ENCODE peak calls at places on chromosomes 2 and 18, in five cellular contexts. Q, S, J, E and K are unnamed samples. For H3K36me3, the result is how much of the 10 kb centered on the place peaks cover.

GRCh38 chr2:8520791-8521344 is 161.0 kb upstream of the ID2 start:
- DNase-seq in Q (no peak), S (no peak), J (no peak), E (no peak), K (no peak)

GRCh38 chr2:39521876-39522517 is 84.9 kb upstream of the MAP4K3 start:
- DNase-seq in Q (no peak), S (no peak), J (no peak), E (no peak), K (no peak)

GRCh38 chr2:109356251-109357035 is 227.4 kb downstream of the SH3RF3 start:
- DNase-seq in Q (no peak), S (peak), J (no peak), E (no peak), K (no peak)

GRCh38 chr18:59694824-59695223 is 2.4 kb downstream of the CCBE1 start:
- DNase-seq in Q (no peak), S (no peak), J (no peak), E (no peak), K (no peak)

GRCh38 chr18:63336366-63337099 is 17.0 kb upstream of the BCL2 start:
- DNase-seq in Q (no peak), S (no peak), J (no peak), E (no peak), K (no peak)

GRCh38 chr18:76456018-76456750 is 38.9 kb downstream of the ZNF516 start:
- DNase-seq in Q (no peak), S (no peak), J (no peak), E (no peak), K (no peak)

GRCh38 chr18:9568186-9568585 is 46.2 kb downstream of the PPP4R1 start:
- DNase-seq in Q (no peak), S (no peak), J (no peak), E (no peak), K (no peak)

GRCh38 chr2:241777686-241778627 is 1.3 kb downstream of the GAL3ST2 start:
- DNase-seq in Q (no peak), S (peak), J (no peak), E (peak), K (no peak)

GRCh38 chr18:62045316-62045715 is 141.5 kb downstream of the PIGN start:
- DNase-seq in Q (no peak), S (no peak), J (no peak), E (no peak), K (no peak)

GRCh38 chr2:218834685-218835084 is 3.1 kb upstream of the PRKAG3 start:
- DNase-seq in Q (no peak), S (no peak), J (no peak), E (no peak), K (no peak)

GRCh38 chr2:127153691-127154158 is 46.8 kb upstream of the BIN1 start:
- DNase-seq in Q (no peak), S (no peak), J (no peak), E (no peak), K (no peak)

GRCh38 chr2:70003093-70003830 is 41.8 kb upstream of the ASPRV1 start:
- DNase-seq in Q (no peak), S (peak), J (no peak), E (no peak), K (no peak)

GRCh38 chr2:26273501-26273900 is 28.8 kb downstream of the HADHB start:
- DNase-seq in Q (no peak), S (no peak), J (no peak), E (no peak), K (no peak)

GRCh38 chr2:194765723-194766122 is 891.3 kb upstream of the SLC39A10 start:
- DNase-seq in Q (no peak), S (no peak), J (no peak), E (no peak), K (no peak)

GRCh38 chr2:152028182-152028862 is 70.5 kb downstream of the CACNB4 start:
- DNase-seq in Q (no peak), S (no peak), J (no peak), E (no peak), K (no peak)

GRCh38 chr18:41059126-41059415 is 896.0 kb upstream of the PIK3C3 start:
- DNase-seq in Q (no peak), S (no peak), J (no peak), E (no peak), K (no peak)

GRCh38 chr2:151560289-151560688 is 150.6 kb downstream of the RIF1 start:
- DNase-seq in Q (peak), S (no peak), J (no peak), E (no peak), K (no peak)

GRCh38 chr2:234355798-234356365 is 141.0 kb downstream of the ARL4C start:
- DNase-seq in Q (no peak), S (no peak), J (no peak), E (no peak), K (no peak)

GRCh38 chr2:159098815-159099455 is 130.5 kb downstream of the TANC1 start:
- DNase-seq in Q (no peak), S (no peak), J (no peak), E (no peak), K (no peak)

GRCh38 chr2:174003635-174004310 is 38.6 kb upstream of the SP3 start:
- DNase-seq in Q (no peak), S (no peak), J (no peak), E (no peak), K (no peak)

GRCh38 chr2:222939208-222939846 is 78.5 kb downstream of the ACSL3 start:
- DNase-seq in Q (peak), S (peak), J (peak), E (no peak), K (peak)

GRCh38 chr2:27735263-27735904 is 36.1 kb upstream of the MRPL33 start:
- DNase-seq in Q (peak), S (peak), J (peak), E (peak), K (peak)
- H3K4me3 ChIP-seq in Q (peak), S (peak), J (peak), E (peak), K (peak)

DNA sequence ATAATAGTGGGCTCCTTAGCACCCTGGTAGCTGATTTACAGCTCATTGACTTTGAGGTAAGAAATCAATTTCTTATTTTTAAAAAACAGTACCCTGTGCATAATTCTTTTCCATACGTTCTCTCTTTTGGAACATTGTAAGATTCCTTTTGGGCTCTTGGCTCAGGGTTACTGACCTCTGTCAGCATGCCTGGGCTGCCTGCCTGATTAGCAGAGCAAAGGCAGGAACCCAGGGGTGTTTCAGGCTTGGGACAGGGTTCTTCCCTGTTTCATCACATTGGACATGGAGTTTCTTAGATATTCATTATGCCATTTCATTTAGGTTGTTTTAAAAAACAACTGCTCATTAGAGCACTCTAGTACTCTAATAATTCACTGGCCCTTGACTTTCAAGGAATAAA is 73.8 kb upstream of the ITM2C start:
- DNase-seq in Q (no peak), S (no peak), J (no peak), E (no peak), K (no peak)
- H3K36me3 ChIP-seq in Q (under half), S (under half), J (half or more), E (under half), K (under half)

GRCh38 chr18:11984091-11984490 is 2.8 kb downstream of the IMPA2 start:
- DNase-seq in Q (no peak), S (peak), J (no peak), E (no peak), K (no peak)
- H3K4me3 ChIP-seq in Q (no peak), S (no peak), J (no peak), E (no peak), K (no peak)

GRCh38 chr2:112012556-112012955 is 42.5 kb upstream of the TMEM87B start:
- DNase-seq in Q (no peak), S (no peak), J (no peak), E (no peak), K (no peak)
- H3K36me3 ChIP-seq in Q (under half), S (under half), J (under half), E (under half), K (under half)

DNA sequence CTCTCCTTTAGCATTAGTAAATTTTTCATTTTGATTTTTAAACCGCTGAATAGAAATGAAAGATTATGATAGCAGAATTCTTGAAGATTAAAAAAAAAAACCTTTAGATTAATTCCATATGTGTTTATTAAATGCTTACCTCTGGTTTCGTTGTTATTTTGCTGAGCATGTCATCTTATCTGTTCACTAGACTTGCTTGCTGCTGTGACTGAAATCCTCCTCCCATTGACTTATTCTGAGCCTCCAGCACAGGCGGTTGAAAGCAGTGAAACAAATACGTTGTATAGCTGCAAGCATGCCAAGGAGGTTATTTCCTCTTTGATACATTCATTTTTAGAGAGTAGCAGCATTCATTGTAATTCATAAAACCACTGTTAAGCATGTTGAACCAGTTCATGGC is at the start of gene HTR2B:
- DNase-seq in Q (no peak), S (no peak), J (no peak), E (no peak), K (no peak)
- H3K4me3 ChIP-seq in Q (no peak), S (no peak), J (no peak), E (peak), K (no peak)

GRCh38 chr2:102724553-102724952 is 37.3 kb upstream of the TMEM182 start:
- DNase-seq in Q (no peak), S (no peak), J (no peak), E (no peak), K (no peak)

GRCh38 chr2:102724016-102724490 is 37.8 kb upstream of the TMEM182 start:
- DNase-seq in Q (no peak), S (no peak), J (no peak), E (no peak), K (no peak)

GRCh38 chr2:102726128-102727087 is 35.4 kb upstream of the TMEM182 start:
- DNase-seq in Q (no peak), S (no peak), J (no peak), E (no peak), K (no peak)
- H3K36me3 ChIP-seq in Q (under half), S (under half), J (half or more), E (under half), K (under half)

DNA sequence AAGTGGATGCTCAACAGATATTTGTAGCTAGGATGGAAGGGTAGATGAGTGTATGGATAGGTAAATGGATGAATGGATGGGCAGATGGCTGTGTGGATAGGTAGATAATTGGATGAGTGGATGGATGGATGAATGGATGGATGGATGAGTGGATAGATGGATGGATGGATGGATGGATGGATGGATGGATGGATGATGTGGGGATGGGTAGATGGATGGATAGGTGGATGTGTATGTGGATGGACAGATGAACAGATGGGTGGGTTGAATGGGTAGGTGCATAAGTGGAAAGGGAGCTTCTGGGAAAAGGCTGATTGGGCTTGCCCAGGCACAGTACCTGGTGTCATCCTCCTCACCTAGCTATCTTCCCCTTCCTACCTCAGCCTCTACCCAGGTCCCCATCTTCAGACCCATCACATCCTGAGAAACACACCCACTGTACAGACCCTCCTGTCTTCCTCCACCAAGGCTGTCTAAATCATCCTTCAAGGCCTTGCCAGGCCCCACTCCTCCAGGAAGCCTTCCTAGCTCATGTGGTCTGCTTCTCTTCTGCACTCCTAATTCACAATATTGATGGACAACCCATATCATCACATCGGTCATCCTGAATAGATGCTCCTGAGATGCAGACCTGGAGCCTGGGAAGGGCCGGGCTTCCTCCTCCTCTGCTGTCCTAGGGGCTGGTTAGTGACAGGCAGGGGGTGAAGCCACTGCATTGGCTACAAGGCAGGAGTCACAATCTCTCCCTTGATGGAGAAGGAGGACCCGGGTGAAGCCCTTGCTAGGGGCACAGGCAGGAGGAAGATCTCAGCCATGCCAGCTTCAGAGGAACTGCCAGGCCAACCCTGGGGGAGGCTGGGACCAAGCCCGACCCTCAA is 49.4 kb downstream of the SMAD7 start:
- DNase-seq in Q (no peak), S (no peak), J (no peak), E (no peak), K (no peak)
- H3K4me3 ChIP-seq in Q (no peak), S (no peak), J (no peak), E (no peak), K (no peak)

DNA sequence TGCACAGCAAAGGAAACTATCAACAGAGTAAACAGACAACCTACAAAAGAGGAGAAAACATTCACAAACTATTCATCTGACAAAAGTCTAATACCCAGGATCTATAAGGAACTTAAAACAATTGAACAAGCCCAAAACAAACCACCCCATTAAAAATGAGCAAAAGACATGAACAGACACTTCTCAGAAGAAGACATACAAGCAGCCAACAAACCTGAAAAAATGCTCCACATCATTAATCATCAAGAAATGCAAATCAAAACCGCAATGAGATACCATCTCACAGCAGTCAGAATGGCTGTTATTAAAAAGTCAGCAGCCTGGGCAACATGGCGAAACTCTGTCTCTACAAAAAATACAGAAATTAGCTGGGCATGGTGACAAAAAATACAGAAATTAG is 110.2 kb upstream of the LDLRAD4 start:
- DNase-seq in Q (no peak), S (no peak), J (no peak), E (no peak), K (no peak)
- H3K36me3 ChIP-seq in Q (under half), S (under half), J (half or more), E (under half), K (half or more)